ENCODE peak calls at places on chromosome 4, in ten cellular contexts. G is fibroblast of pulmonary artery; E is CD8-positive, alpha-beta T cell; Q is mesothelial cell of epicardium; A is chondrocyte; C is T-helper 2 cell; Y is activated naive CD4-positive, alpha-beta T cell treated with Interleukin-2 at 50 U/mL for 16 hours; B is non-pigmented ciliary epithelial cell; L is A549; I is progenitor cell of endocrine pancreas. T is an unnamed sample.

GRCh38 chr4:109207060-109207459 is 95.4 kb downstream of the COL25A1 start:
- DNase-seq in G (peak; percentile 35), E (no peak), Q (no peak), A (no peak), C (no peak), Y (no peak), B (peak; percentile 67), L (no peak), I (no peak), T (no peak)

GRCh38 chr4:140195806-140196205 is 41.8 kb upstream of the MAML3 start:
- DNase-seq in G (no peak), E (no peak), Q (no peak), A (no peak), C (no peak), Y (no peak), B (no peak), L (peak; percentile 15), I (no peak), T (no peak)

GRCh38 chr4:1234811-1235292 is 14.1 kb downstream of the CTBP1 start:
- DNase-seq in G (no peak), E (no peak), Q (no peak), A (peak; percentile 91), C (peak; percentile 6), Y (no peak), B (no peak), L (no peak), I (no peak), T (no peak)

GRCh38 chr4:128810331-128810870 is 901 bp downstream of the JADE1 start:
- DNase-seq in G (peak; percentile 42), E (peak; percentile 5), Q (no peak), A (no peak), C (no peak), Y (peak; percentile 20), B (no peak), L (peak; percentile 69), I (no peak), T (no peak)

GRCh38 chr4:167014944-167015343 is 219.3 kb downstream of the SPOCK3 start:
- DNase-seq in G (no peak), E (no peak), Q (no peak), A (no peak), C (no peak), Y (no peak), B (no peak), L (no peak), I (no peak), T (no peak)

GRCh38 chr4:110636677-110637407 is 14.0 kb upstream of the PITX2 start:
- DNase-seq in G (peak; percentile 39), E (no peak), Q (peak; percentile 67), A (no peak), C (no peak), Y (no peak), B (no peak), L (peak; percentile 44), I (no peak), T (no peak)

GRCh38 chr4:55030606-55031005 is 94.8 kb downstream of the KDR start:
- DNase-seq in G (no peak), E (no peak), Q (no peak), A (no peak), C (no peak), Y (no peak), B (no peak), L (no peak), I (no peak), T (no peak)

GRCh38 chr4:53459548-53459947 is 82.1 kb downstream of the FIP1L1 start:
- DNase-seq in G (peak; percentile 50), E (no peak), Q (no peak), A (no peak), C (no peak), Y (no peak), B (no peak), L (peak; percentile 10), I (no peak), T (no peak)

GRCh38 chr4:24477919-24478318 is 106.4 kb downstream of the DHX15 start:
- DNase-seq in G (peak; percentile 90), E (no peak), Q (no peak), A (no peak), C (no peak), Y (no peak), B (no peak), L (no peak), I (no peak), T (no peak)

GRCh38 chr4:169724251-169724650 is 33.5 kb downstream of the HPF1 start:
- DNase-seq in G (peak; percentile 81), E (no peak), Q (no peak), A (no peak), C (no peak), Y (no peak), B (peak; percentile 34), L (no peak), I (no peak), T (no peak)

GRCh38 chr4:4839471-4839810 is 20.0 kb upstream of the MSX1 start:
- DNase-seq in G (no peak), E (no peak), Q (no peak), A (no peak), C (no peak), Y (no peak), B (no peak), L (no peak), I (no peak), T (no peak)

GRCh38 chr4:173211838-173212237 is 43.2 kb downstream of the GALNT7 start:
- DNase-seq in G (peak; percentile 51), E (no peak), Q (no peak), A (no peak), C (no peak), Y (no peak), B (peak; percentile 67), L (peak; percentile 58), I (no peak), T (no peak)

GRCh38 chr4:140675599-140676231 is 80.5 kb downstream of the TBC1D9 start:
- DNase-seq in G (peak; percentile 24), E (no peak), Q (no peak), A (no peak), C (no peak), Y (no peak), B (no peak), L (no peak), I (no peak), T (no peak)

GRCh38 chr4:57037982-57038604 is 59.4 kb downstream of the POLR2B start:
- DNase-seq in G (peak; percentile 68), E (no peak), Q (peak; percentile 56), A (no peak), C (no peak), Y (no peak), B (no peak), L (peak; percentile 56), I (peak; percentile 66), T (no peak)

GRCh38 chr4:22932326-22932725 is 239.6 kb downstream of the GBA3 start:
- DNase-seq in G (no peak), E (no peak), Q (no peak), A (no peak), C (no peak), Y (no peak), B (no peak), L (no peak), I (no peak), T (no peak)

GRCh38 chr4:6410664-6411063 is 61.8 kb downstream of the PPP2R2C start:
- DNase-seq in G (no peak), E (no peak), Q (no peak), A (no peak), C (no peak), Y (no peak), B (no peak), L (no peak), I (no peak), T (no peak)

GRCh38 chr4:151045907-151046306 is 30.8 kb upstream of the LRBA start:
- DNase-seq in G (no peak), E (no peak), Q (no peak), A (no peak), C (no peak), Y (no peak), B (no peak), L (no peak), I (no peak), T (no peak)

GRCh38 chr4:53855886-53856260 is 208.5 kb downstream of the CHIC2 start:
- DNase-seq in G (peak; percentile 78), E (no peak), Q (no peak), A (no peak), C (no peak), Y (no peak), B (peak; percentile 67), L (no peak), I (no peak), T (no peak)

GRCh38 chr4:173231916-173232315 is 63.3 kb downstream of the GALNT7 start:
- DNase-seq in G (peak; percentile 46), E (no peak), Q (no peak), A (no peak), C (no peak), Y (no peak), B (no peak), L (peak; percentile 18), I (no peak), T (no peak)

GRCh38 chr4:101954975-101955678 is 164.6 kb downstream of the BANK1 start:
- DNase-seq in G (no peak), E (no peak), Q (no peak), A (no peak), C (no peak), Y (no peak), B (no peak), L (no peak), I (no peak), T (no peak)

GRCh38 chr4:3108211-3108610 is 33.7 kb downstream of the HTT start:
- DNase-seq in G (peak; percentile 13), E (no peak), Q (no peak), A (no peak), C (no peak), Y (no peak), B (no peak), L (no peak), I (no peak), T (no peak)

GRCh38 chr4:145125396-145125795 is 27.3 kb downstream of the ABCE1 start:
- DNase-seq in G (no peak), E (no peak), Q (no peak), A (no peak), C (no peak), Y (no peak), B (no peak), L (no peak), I (no peak), T (no peak)

GRCh38 chr4:24662065-24662464 is 77.7 kb upstream of the DHX15 start:
- DNase-seq in G (no peak), E (no peak), Q (no peak), A (no peak), C (no peak), Y (no peak), B (no peak), L (no peak), I (no peak), T (no peak)

GRCh38 chr4:150962245-150962644 is 52.8 kb downstream of the LRBA start:
- DNase-seq in G (no peak), E (no peak), Q (no peak), A (no peak), C (no peak), Y (no peak), B (no peak), L (no peak), I (no peak), T (no peak)

GRCh38 chr4:40255722-40256281 is 59.0 kb downstream of the RHOH start:
- DNase-seq in G (peak; percentile 96), E (no peak), Q (no peak), A (no peak), C (no peak), Y (no peak), B (peak; percentile 94), L (peak; percentile 96), I (no peak), T (no peak)

GRCh38 chr4:101355246-101355645 is 7.9 kb upstream of the PPP3CA start:
- DNase-seq in G (no peak), E (no peak), Q (no peak), A (no peak), C (no peak), Y (no peak), B (no peak), L (no peak), I (no peak), T (no peak)

GRCh38 chr4:183097251-183098079 is 1.6 kb upstream of the WWC2 start:
- DNase-seq in G (no peak), E (peak; percentile 2), Q (no peak), A (no peak), C (no peak), Y (peak; percentile 12), B (no peak), L (no peak), I (no peak), T (peak; percentile 4)

GRCh38 chr4:74311696-74312313 is 3.5 kb downstream of the EPGN start:
- DNase-seq in G (peak; percentile 82), E (no peak), Q (no peak), A (no peak), C (no peak), Y (no peak), B (no peak), L (peak; percentile 67), I (no peak), T (no peak)

T was measured in activated T-helper 9 cell treated with anti-CD3 and anti-CD28 coated beads, Interleukin-2, amount 50 U/mL, for 16 hours.